ENCODE peak calls at places on chromosomes 3 and 15, in six cellular contexts. C is SK-N-SH, Z is stomach, X is transverse colon, J is ovary, D is suprapubic skin. B is an unnamed sample. For H3K36me3, the result is how much of the 10 kb centered on the place peaks cover.

GRCh38 chr3:130480736-130481135 is 36.2 kb upstream of the COL6A6 start:
- DNase-seq in C (no peak), Z (no peak), X (no peak), J (peak), D (no peak), B (no peak)

GRCh38 chr3:185335799-185336198 is 27.1 kb upstream of the MAP3K13 start:
- DNase-seq in C (no peak), Z (no peak), X (no peak), J (no peak), D (no peak), B (no peak)

GRCh38 chr3:12729313-12729676 is 29.8 kb downstream of the TMEM40 start:
- DNase-seq in C (no peak), Z (no peak), X (no peak), J (no peak), D (no peak), B (no peak)

GRCh38 chr3:87626471-87626995 is 350.1 kb upstream of the POU1F1 start:
- DNase-seq in C (no peak), Z (no peak), X (no peak), J (no peak), D (no peak), B (no peak)

GRCh38 chr3:62203152-62203551 is 170.2 kb downstream of the FEZF2 start:
- DNase-seq in C (no peak), Z (no peak), X (no peak), J (no peak), D (no peak), B (no peak)

GRCh38 chr3:31247850-31248618 is 284.7 kb upstream of the STT3B start:
- DNase-seq in C (no peak), Z (peak), X (no peak), J (no peak), D (no peak), B (peak)

GRCh38 chr15:57323806-57324589 is 52.3 kb upstream of the CGNL1 start:
- DNase-seq in C (peak), Z (no peak), X (peak), J (no peak), D (no peak), B (no peak)

GRCh38 chr3:50089603-50089945 is 855 bp downstream of the RBM5 start:
- DNase-seq in C (no peak), Z (no peak), X (no peak), J (no peak), D (no peak), B (no peak)

GRCh38 chr15:23566070-23567050 is 886 bp downstream of the MKRN3 start:
- DNase-seq in C (peak), Z (no peak), X (no peak), J (no peak), D (no peak), B (no peak)

GRCh38 chr3:49173116-49173791 is 1.9 kb downstream of the KLHDC8B start:
- DNase-seq in C (peak), Z (peak), X (peak), J (peak), D (no peak), B (no peak)

GRCh38 chr15:96406701-96407100 is 76.2 kb downstream of the NR2F2 start:
- DNase-seq in C (no peak), Z (no peak), X (no peak), J (no peak), D (no peak), B (peak)

GRCh38 chr3:27279153-27279552 is 90.0 kb downstream of the NEK10 start:
- DNase-seq in C (peak), Z (peak), X (no peak), J (no peak), D (no peak), B (no peak)

GRCh38 chr3:16084887-16085286 is 89.6 kb upstream of the GALNT15 start:
- DNase-seq in C (no peak), Z (no peak), X (no peak), J (no peak), D (no peak), B (no peak)

GRCh38 chr3:55190296-55190695 is 262.4 kb upstream of the LRTM1 start:
- DNase-seq in C (no peak), Z (no peak), X (no peak), J (no peak), D (no peak), B (peak)

GRCh38 chr3:179768080-179768479 is 115.2 kb downstream of the USP13 start:
- DNase-seq in C (peak), Z (no peak), X (peak), J (no peak), D (no peak), B (no peak)

GRCh38 chr15:86327230-86327865 is 247.7 kb downstream of the AGBL1 start:
- DNase-seq in C (no peak), Z (no peak), X (no peak), J (no peak), D (no peak), B (no peak)

GRCh38 chr3:21697707-21698106 is 53.3 kb downstream of the ZNF385D start:
- DNase-seq in C (no peak), Z (no peak), X (no peak), J (no peak), D (no peak), B (no peak)

GRCh38 chr15:57949374-57949938 is 116.1 kb downstream of the ALDH1A2 start:
- DNase-seq in C (no peak), Z (no peak), X (no peak), J (no peak), D (no peak), B (no peak)

GRCh38 chr3:178785961-178786360 is 249.7 kb downstream of the KCNMB2 start:
- DNase-seq in C (no peak), Z (no peak), X (no peak), J (no peak), D (no peak), B (no peak)

GRCh38 chr3:121545049-121545563 is 682 bp downstream of the POLQ start:
- DNase-seq in C (no peak), Z (no peak), X (no peak), J (no peak), D (no peak), B (no peak)

GRCh38 chr3:13021141-13021933 is 51.9 kb downstream of the IQSEC1 start:
- DNase-seq in C (peak), Z (peak), X (no peak), J (no peak), D (no peak), B (no peak)

GRCh38 chr15:85530079-85530478 is 149.7 kb downstream of the AKAP13 start:
- DNase-seq in C (no peak), Z (no peak), X (no peak), J (no peak), D (no peak), B (no peak)

GRCh38 chr3:5806192-5806591 is 618.7 kb downstream of the EDEM1 start:
- DNase-seq in C (no peak), Z (no peak), X (no peak), J (no peak), D (no peak), B (no peak)

GRCh38 chr15:34241376-34242350 is 16.8 kb downstream of the EMC4 start:
- DNase-seq in C (peak), Z (no peak), X (peak), J (no peak), D (no peak), B (no peak)

GRCh38 chr15:66619152-66619903 is 53.5 kb upstream of the LCTL start:
- DNase-seq in C (peak), Z (peak), X (peak), J (peak), D (peak), B (no peak)

GRCh38 chr15:65460948-65461347 is 38.2 kb upstream of the IGDCC4 start:
- DNase-seq in C (no peak), Z (no peak), X (no peak), J (no peak), D (no peak), B (no peak)

GRCh38 chr3:183449791-183450190 is 21.4 kb upstream of the MCF2L2 start:
- DNase-seq in C (no peak), Z (no peak), X (no peak), J (no peak), D (no peak), B (no peak)

GRCh38 chr3:88779482-88779881 is 327.9 kb upstream of the EPHA3 start:
- DNase-seq in C (no peak), Z (no peak), X (no peak), J (no peak), D (no peak), B (no peak)

GRCh38 chr15:86629957-86630356 is 550.3 kb downstream of the AGBL1 start:
- DNase-seq in C (no peak), Z (no peak), X (no peak), J (no peak), D (no peak), B (no peak)

GRCh38 chr3:62007036-62007435 is 366.3 kb downstream of the FEZF2 start:
- DNase-seq in C (no peak), Z (no peak), X (no peak), J (no peak), D (no peak), B (no peak)

DNA sequence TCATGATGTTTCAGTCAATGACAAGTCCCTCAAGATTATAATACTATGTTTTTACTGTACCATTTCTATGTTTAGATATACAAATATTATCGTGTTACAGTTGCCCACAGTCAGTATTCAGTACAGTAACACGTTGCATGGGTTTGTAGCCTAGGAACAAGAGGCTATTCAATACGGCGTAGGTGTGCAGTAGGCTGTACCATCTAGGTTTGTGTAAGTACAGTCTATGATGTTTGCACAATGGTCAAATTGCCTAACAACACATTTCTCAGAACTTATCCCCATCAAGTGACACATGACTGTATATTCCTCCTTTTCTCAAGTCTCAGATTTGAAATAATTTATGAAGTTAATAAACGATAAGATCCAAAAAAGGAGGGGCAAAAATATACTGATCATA is 21.7 kb downstream of the ZDHHC3 start:
- DNase-seq in C (no peak), Z (no peak), X (no peak), J (no peak), D (no peak), B (no peak)
- H3K27ac ChIP-seq in C (no peak), Z (peak), X (no peak), J (no peak), D (no peak), B (no peak)

GRCh38 chr15:64355559-64356442 is at the start of gene CSNK1G1:
- DNase-seq in C (peak), Z (peak), X (peak), J (peak), D (peak), B (peak)
- TF ChIP-seq EP300 in C (no peak), Z (no peak), X (no peak), J (no peak), D (no peak), B (no peak)

GRCh38 chr3:154304936-154305335 is 19.4 kb downstream of the DHX36 start:
- DNase-seq in C (no peak), Z (no peak), X (no peak), J (no peak), D (no peak), B (no peak)
- H3K36me3 ChIP-seq in C (half or more), Z (under half), X (under half), J (under half), D (half or more), B (half or more)

DNA sequence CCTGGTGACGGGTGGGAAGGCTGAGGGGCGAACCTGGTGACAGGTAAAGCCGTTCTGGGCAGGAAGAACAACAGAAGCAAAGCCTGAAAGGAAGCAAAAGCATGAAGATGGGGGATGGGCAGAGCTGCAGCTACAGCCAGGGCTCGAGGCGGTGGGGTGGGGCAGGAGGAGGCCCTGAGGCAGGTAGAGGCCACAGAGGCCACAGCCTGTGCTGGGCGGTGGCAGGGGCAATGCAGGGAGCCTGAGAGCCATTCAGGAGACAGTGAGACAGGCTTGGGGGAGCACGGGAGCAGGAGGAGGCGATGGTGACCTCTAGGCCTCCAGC is 8.2 kb downstream of the PCSK6 start:
- DNase-seq in C (no peak), Z (no peak), X (no peak), J (no peak), D (no peak), B (no peak)
- H3K27ac ChIP-seq in C (no peak), Z (no peak), X (no peak), J (no peak), D (no peak), B (no peak)

DNA sequence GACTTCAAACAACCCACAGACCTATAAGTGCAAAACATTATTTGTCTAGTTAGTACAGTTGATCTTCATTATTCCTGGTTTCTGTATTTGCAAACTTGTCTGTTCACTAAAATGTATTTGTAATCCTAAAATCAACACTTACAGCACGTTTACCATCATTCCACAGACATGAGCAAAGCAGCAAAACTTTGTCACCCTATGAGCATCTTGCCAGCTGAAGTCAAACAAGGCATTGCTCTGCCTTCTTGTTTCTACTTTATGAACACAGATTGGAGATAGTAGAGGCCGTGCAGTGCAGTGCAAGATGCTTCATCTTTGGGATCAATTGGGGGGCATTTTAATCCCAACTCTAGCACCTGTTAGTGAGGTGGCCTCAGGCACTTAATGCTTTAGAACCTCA is 202.1 kb downstream of the NLGN1 start:
- DNase-seq in C (no peak), Z (no peak), X (no peak), J (no peak), D (no peak), B (no peak)
- TF ChIP-seq EP300 in C (no peak), Z (no peak), X (no peak), J (no peak), D (no peak), B (no peak)

GRCh38 chr3:14132120-14132519 is 7.3 kb downstream of the TMEM43 start:
- DNase-seq in C (no peak), Z (no peak), X (no peak), J (no peak), D (no peak), B (no peak)

GRCh38 chr3:14134291-14134690 is 9.4 kb downstream of the TMEM43 start:
- DNase-seq in C (no peak), Z (no peak), X (no peak), J (no peak), D (no peak), B (no peak)

GRCh38 chr3:14133876-14134275 is 9.0 kb downstream of the TMEM43 start:
- DNase-seq in C (no peak), Z (no peak), X (no peak), J (no peak), D (no peak), B (no peak)

GRCh38 chr3:14132689-14133088 is 7.8 kb downstream of the TMEM43 start:
- DNase-seq in C (no peak), Z (no peak), X (no peak), J (no peak), D (no peak), B (no peak)

GRCh38 chr3:14133188-14133800 is 8.4 kb downstream of the TMEM43 start:
- DNase-seq in C (no peak), Z (no peak), X (peak), J (no peak), D (no peak), B (no peak)
- H3K36me3 ChIP-seq in C (under half), Z (half or more), X (half or more), J (under half), D (half or more), B (half or more)

GRCh38 chr15:41492597-41493204 is 973 bp upstream of the ITPKA start:
- DNase-seq in C (peak), Z (no peak), X (no peak), J (no peak), D (no peak), B (no peak)

GRCh38 chr15:41494190-41494921 is 682 bp downstream of the ITPKA start:
- DNase-seq in C (peak), Z (peak), X (peak), J (no peak), D (no peak), B (no peak)

GRCh38 chr15:41493205-41493901 is at the start of gene ITPKA:
- DNase-seq in C (peak), Z (peak), X (peak), J (peak), D (peak), B (no peak)

GRCh38 chr15:41494922-41495735 is 1.5 kb downstream of the ITPKA start:
- DNase-seq in C (no peak), Z (peak), X (no peak), J (no peak), D (no peak), B (no peak)

GRCh38 chr15:41493902-41494189 is 172 bp downstream of the ITPKA start:
- DNase-seq in C (no peak), Z (no peak), X (no peak), J (no peak), D (no peak), B (no peak)
- H3K27ac ChIP-seq in C (no peak), Z (peak), X (peak), J (no peak), D (no peak), B (no peak)

GRCh38 chr3:111808439-111808838 is 50.6 kb upstream of the PHLDB2 start:
- DNase-seq in C (no peak), Z (no peak), X (no peak), J (no peak), D (no peak), B (no peak)

GRCh38 chr3:111810909-111811308 is 48.2 kb upstream of the PHLDB2 start:
- DNase-seq in C (no peak), Z (no peak), X (no peak), J (no peak), D (no peak), B (no peak)

GRCh38 chr3:111809196-111809595 is 49.9 kb upstream of the PHLDB2 start:
- DNase-seq in C (no peak), Z (no peak), X (no peak), J (no peak), D (no peak), B (no peak)

GRCh38 chr3:111812680-111813079 is 46.4 kb upstream of the PHLDB2 start:
- DNase-seq in C (no peak), Z (no peak), X (no peak), J (no peak), D (no peak), B (no peak)

GRCh38 chr3:111811811-111812210 is 47.3 kb upstream of the PHLDB2 start:
- DNase-seq in C (no peak), Z (no peak), X (no peak), J (no peak), D (no peak), B (no peak)
- TF ChIP-seq EP300 in C (no peak), Z (no peak), X (no peak), J (no peak), D (no peak), B (no peak)

GRCh38 chr15:93012793-93013192 is 76.2 kb downstream of the RGMA start:
- DNase-seq in C (no peak), Z (no peak), X (no peak), J (no peak), D (no peak), B (no peak)
- H3K36me3 ChIP-seq in C (half or more), Z (half or more), X (half or more), J (under half), D (half or more), B (half or more)

GRCh38 chr15:63351170-63351569 is 30.5 kb downstream of the CA12 start:
- DNase-seq in C (no peak), Z (no peak), X (peak), J (no peak), D (no peak), B (no peak)

GRCh38 chr15:63348392-63348791 is 33.3 kb downstream of the CA12 start:
- DNase-seq in C (peak), Z (peak), X (peak), J (no peak), D (no peak), B (no peak)

GRCh38 chr15:63350178-63350621 is 31.4 kb downstream of the CA12 start:
- DNase-seq in C (no peak), Z (no peak), X (no peak), J (peak), D (no peak), B (no peak)

GRCh38 chr15:63349156-63349555 is 32.5 kb downstream of the CA12 start:
- DNase-seq in C (no peak), Z (no peak), X (no peak), J (no peak), D (no peak), B (no peak)

DNA sequence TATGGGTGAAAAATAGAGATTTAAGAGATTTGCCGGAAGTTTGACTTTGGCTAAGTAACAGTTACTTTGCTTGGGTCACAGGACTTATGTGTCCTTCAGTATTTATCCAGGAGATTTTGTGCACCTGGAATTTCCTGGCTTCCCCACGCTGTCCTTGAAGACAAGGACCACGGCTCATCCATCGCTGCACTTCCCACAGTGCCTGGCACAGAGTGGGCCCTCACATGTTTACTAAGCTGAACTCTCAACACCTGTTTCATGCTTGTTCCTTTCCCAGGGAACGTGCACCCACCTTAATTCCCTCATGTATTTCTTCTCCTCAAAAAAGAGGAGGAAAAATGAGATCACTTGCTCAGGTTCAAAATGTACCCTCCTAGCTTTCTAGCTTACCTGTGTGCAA is 32.0 kb downstream of the CA12 start:
- DNase-seq in C (no peak), Z (no peak), X (no peak), J (no peak), D (no peak), B (no peak)
- H3K27ac ChIP-seq in C (peak), Z (no peak), X (peak), J (no peak), D (peak), B (peak)